ENCODE peak calls at places on chromosomes 12 and 14, in seven cellular contexts. Q is NCI-H1417; X is D341Med; Y is stimulated activated CD8-positive, alpha-beta memory T cell treated with anti-CD3 and anti-CD28 coated beads, Interleukin-4, amount 100 ng/mL, for 24 hours; D is epithelial cell of prostate; W is T-helper 2 cell; M is posterior cingulate gyrus. H is an unnamed sample.

GRCh38 chr12:93824514-93825500 is 147.6 kb downstream of the CRADD start:
- DNase-seq in Q (no peak), X (no peak), Y (no peak), D (no peak), W (no peak), M (no peak), H (no peak)

GRCh38 chr14:64792231-64792630 is 87.5 kb downstream of the SPTB start:
- DNase-seq in Q (no peak), X (no peak), Y (no peak), D (no peak), W (no peak), M (no peak), H (no peak)

GRCh38 chr12:58420496-58420895 is 479.1 kb downstream of the ATP23 start:
- DNase-seq in Q (no peak), X (no peak), Y (no peak), D (peak; percentile 53), W (no peak), M (no peak), H (no peak)

GRCh38 chr12:97396989-97397388 is 65.6 kb upstream of the RMST start:
- DNase-seq in Q (no peak), X (no peak), Y (no peak), D (no peak), W (no peak), M (no peak), H (no peak)

GRCh38 chr12:115323223-115323905 is 639.4 kb upstream of the TBX3 start:
- DNase-seq in Q (no peak), X (no peak), Y (no peak), D (no peak), W (no peak), M (no peak), H (no peak)

GRCh38 chr12:109711596-109712461 is 1.8 kb upstream of the FAM222A start:
- DNase-seq in Q (no peak), X (no peak), Y (no peak), D (no peak), W (no peak), M (no peak), H (no peak)

GRCh38 chr12:131710464-131711457 is at the start of gene SFSWAP:
- DNase-seq in Q (peak; percentile 97), X (peak; percentile 95), Y (peak; percentile 66), D (no peak), W (peak; percentile 72), M (peak; percentile 74), H (peak; percentile 59)

GRCh38 chr14:104293851-104294627 is 155.7 kb downstream of the KIF26A start:
- DNase-seq in Q (peak; percentile 18), X (no peak), Y (no peak), D (no peak), W (no peak), M (no peak), H (no peak)

GRCh38 chr12:51021694-51022093 is 4.5 kb downstream of the SLC11A2 start:
- DNase-seq in Q (no peak), X (no peak), Y (no peak), D (no peak), W (no peak), M (no peak), H (no peak)

GRCh38 chr14:96565811-96566210 is 63.6 kb downstream of the PAPOLA start:
- DNase-seq in Q (no peak), X (no peak), Y (no peak), D (no peak), W (no peak), M (no peak), H (no peak)

GRCh38 chr14:44453433-44454171 is 53.5 kb downstream of the FSCB start:
- DNase-seq in Q (no peak), X (no peak), Y (no peak), D (no peak), W (no peak), M (no peak), H (no peak)

GRCh38 chr12:93122569-93123091 is 193.5 kb upstream of the EEA1 start:
- DNase-seq in Q (no peak), X (no peak), Y (no peak), D (peak; percentile 94), W (no peak), M (no peak), H (no peak)

GRCh38 chr14:100035700-100036099 is 29.5 kb upstream of the EVL start:
- DNase-seq in Q (no peak), X (no peak), Y (no peak), D (no peak), W (no peak), M (no peak), H (no peak)

GRCh38 chr12:123445388-123446344 is 9.2 kb upstream of the RILPL2 start:
- DNase-seq in Q (no peak), X (no peak), Y (no peak), D (no peak), W (no peak), M (no peak), H (no peak)

GRCh38 chr12:43883748-43884147 is 47.9 kb downstream of the TMEM117 start:
- DNase-seq in Q (no peak), X (no peak), Y (no peak), D (no peak), W (no peak), M (no peak), H (no peak)

GRCh38 chr12:19639781-19640180 is 200.5 kb downstream of the AEBP2 start:
- DNase-seq in Q (no peak), X (no peak), Y (no peak), D (no peak), W (no peak), M (no peak), H (no peak)

GRCh38 chr12:52063081-52063985 is 6.4 kb upstream of the ATG101 start:
- DNase-seq in Q (no peak), X (no peak), Y (no peak), D (no peak), W (no peak), M (no peak), H (no peak)

GRCh38 chr12:127538325-127538724 is 728.6 kb upstream of the TMEM132C start:
- DNase-seq in Q (no peak), X (no peak), Y (no peak), D (no peak), W (no peak), M (no peak), H (no peak)

GRCh38 chr12:124440841-124441381 is 126.5 kb downstream of the NCOR2 start:
- DNase-seq in Q (no peak), X (no peak), Y (no peak), D (no peak), W (no peak), M (no peak), H (no peak)

GRCh38 chr12:52413787-52414345 is 7.7 kb upstream of the KRT82 start:
- DNase-seq in Q (no peak), X (no peak), Y (no peak), D (no peak), W (no peak), M (no peak), H (no peak)

GRCh38 chr12:10721654-10722501 is 1.2 kb downstream of the YBX3 start:
- DNase-seq in Q (peak; percentile 64), X (peak; percentile 73), Y (peak; percentile 36), D (peak; percentile 93), W (peak; percentile 79), M (peak; percentile 23), H (peak; percentile 50)

GRCh38 chr14:51609251-51609986 is 42.3 kb upstream of the FRMD6 start:
- DNase-seq in Q (no peak), X (no peak), Y (no peak), D (no peak), W (no peak), M (no peak), H (no peak)

GRCh38 chr12:78473136-78473535 is 391.4 kb upstream of the SYT1 start:
- DNase-seq in Q (no peak), X (peak; percentile 35), Y (no peak), D (no peak), W (no peak), M (no peak), H (no peak)

GRCh38 chr12:68633614-68634558 is 23.2 kb downstream of the RAP1B start:
- DNase-seq in Q (no peak), X (no peak), Y (no peak), D (no peak), W (no peak), M (no peak), H (no peak)

GRCh38 chr12:50926415-50926814 is 25.9 kb upstream of the HIGD1C start:
- DNase-seq in Q (no peak), X (no peak), Y (no peak), D (no peak), W (no peak), M (no peak), H (no peak)

GRCh38 chr12:55019784-55020183 is at the start of gene NEUROD4:
- DNase-seq in Q (peak; percentile 56), X (peak; percentile 35), Y (no peak), D (peak; percentile 18), W (no peak), M (no peak), H (no peak)

GRCh38 chr12:128339121-128339520 is 72.2 kb downstream of the TMEM132C start:
- DNase-seq in Q (no peak), X (no peak), Y (no peak), D (no peak), W (no peak), M (no peak), H (no peak)

GRCh38 chr14:58918066-58918465 is 270.4 kb upstream of the DAAM1 start:
- DNase-seq in Q (no peak), X (no peak), Y (no peak), D (no peak), W (no peak), M (no peak), H (no peak)

GRCh38 chr12:86712425-86712843 is 456.2 kb upstream of the MGAT4C start:
- DNase-seq in Q (no peak), X (no peak), Y (no peak), D (peak; percentile 95), W (no peak), M (no peak), H (no peak)

GRCh38 chr12:22738945-22739344 is 114.0 kb downstream of the ETNK1 start:
- DNase-seq in Q (no peak), X (no peak), Y (no peak), D (no peak), W (no peak), M (no peak), H (no peak)

GRCh38 chr12:92533280-92533890 is 169.4 kb upstream of the PLEKHG7 start:
- DNase-seq in Q (no peak), X (no peak), Y (no peak), D (no peak), W (no peak), M (no peak), H (no peak)

H was measured in effector CD8-positive, alpha-beta T cell.